ENCODE peak calls at places on chromosomes 12 and 14, in nine cellular contexts. O is GM10248; H is left ventricle myocardium inferior; M is stimulated activated CD4-positive, alpha-beta T cell treated with anti-CD3 and anti-CD28 coated beads, Interleukin-15, amount 100 ng/mL, for 1 hour; Y is left cardiac atrium; N is sigmoid colon; P is NCI-H1930; J is neural progenitor cell; K is WTC11. R is an unnamed sample.

GRCh38 chr14:74638066-74638465 is 26.0 kb upstream of the LTBP2 start:
- DNase-seq in O (no peak), H (no peak), M (no peak), Y (no peak), N (no peak), P (no peak), J (no peak), K (no peak), R (no peak)

GRCh38 chr14:53055003-53055402 is 98.1 kb downstream of the DDHD1 start:
- DNase-seq in O (peak; percentile 30), H (no peak), M (no peak), Y (no peak), N (no peak), P (peak; percentile 19), J (peak; percentile 53), K (no peak), R (peak; percentile 33)

GRCh38 chr14:90759370-90760054 is 56.7 kb downstream of the TTC7B start:
- DNase-seq in O (peak; percentile 39), H (no peak), M (no peak), Y (no peak), N (no peak), P (no peak), J (no peak), K (no peak), R (no peak)

GRCh38 chr12:132218915-132219314 is 74.7 kb downstream of the NOC4L start:
- DNase-seq in O (peak; percentile 48), H (no peak), M (no peak), Y (peak; percentile 20), N (no peak), P (peak; percentile 34), J (peak; percentile 68), K (peak; percentile 63), R (peak; percentile 14)

GRCh38 chr12:31783996-31784645 is 55.3 kb upstream of the AMN1 start:
- DNase-seq in O (no peak), H (no peak), M (no peak), Y (no peak), N (no peak), P (no peak), J (no peak), K (no peak), R (no peak)

GRCh38 chr12:2163172-2163927 is 110.6 kb downstream of the CACNA1C start:
- DNase-seq in O (no peak), H (peak; percentile 89), M (no peak), Y (peak; percentile 93), N (peak; percentile 95), P (no peak), J (no peak), K (no peak), R (no peak)

GRCh38 chr14:39988939-39989338 is 556.7 kb upstream of the FBXO33 start:
- DNase-seq in O (no peak), H (no peak), M (no peak), Y (no peak), N (no peak), P (peak; percentile 19), J (peak; percentile 61), K (no peak), R (peak; percentile 47)

GRCh38 chr12:93243689-93244513 is 133.8 kb upstream of the NUDT4 start:
- DNase-seq in O (peak; percentile 23), H (no peak), M (no peak), Y (no peak), N (peak; percentile 73), P (no peak), J (no peak), K (no peak), R (no peak)

GRCh38 chr14:53391631-53392030 is 238.5 kb upstream of the DDHD1 start:
- DNase-seq in O (no peak), H (no peak), M (no peak), Y (no peak), N (no peak), P (no peak), J (no peak), K (no peak), R (no peak)

GRCh38 chr14:50830932-50831703 is at the start of gene NIN:
- DNase-seq in O (peak; percentile 89), H (peak; percentile 84), M (peak; percentile 60), Y (peak; percentile 84), N (peak; percentile 87), P (peak; percentile 60), J (peak; percentile 93), K (peak; percentile 66), R (peak; percentile 83)

GRCh38 chr12:124369055-124369900 is 74.4 kb downstream of the RFLNA start:
- DNase-seq in O (no peak), H (peak; percentile 92), M (no peak), Y (peak; percentile 93), N (peak; percentile 97), P (no peak), J (no peak), K (no peak), R (peak; percentile 98)

GRCh38 chr12:6839482-6840201 is 1.1 kb upstream of the GNB3 start:
- DNase-seq in O (peak; percentile 78), H (no peak), M (no peak), Y (no peak), N (no peak), P (no peak), J (peak; percentile 80), K (peak; percentile 73), R (no peak)

GRCh38 chr12:119695034-119695433 is 27.1 kb downstream of the PRKAB1 start:
- DNase-seq in O (no peak), H (no peak), M (no peak), Y (no peak), N (no peak), P (no peak), J (peak; percentile 54), K (peak; percentile 32), R (no peak)

GRCh38 chr12:89333564-89334252 is 18.6 kb downstream of the DUSP6 start:
- DNase-seq in O (peak; percentile 21), H (no peak), M (no peak), Y (no peak), N (no peak), P (no peak), J (peak; percentile 43), K (no peak), R (no peak)

GRCh38 chr12:113246478-113247122 is 25.3 kb downstream of the TPCN1 start:
- DNase-seq in O (no peak), H (no peak), M (no peak), Y (no peak), N (no peak), P (no peak), J (no peak), K (peak; percentile 33), R (no peak)

GRCh38 chr14:98227000-98227726 is 1044.8 kb downstream of the BCL11B start:
- DNase-seq in O (peak; percentile 26), H (no peak), M (no peak), Y (no peak), N (no peak), P (no peak), J (no peak), K (no peak), R (no peak)

R was measured in Caki2.